ENCODE peak calls at places on chromosome 5, in four cellular contexts. K is body of pancreas, I is WERI-Rb-1, S is fibroblast of mammary gland. O is an unnamed sample.
A peak's percentile ranks its signal among the peaks of the same experiment; 100 is the strongest.

GRCh38 chr5:161034456-161034855 is 182.4 kb upstream of the ATP10B start:
- DNase-seq in S (no peak), K (no peak), I (no peak), O (no peak)

GRCh38 chr5:59042201-59042600 is 459.3 kb downstream of the RAB3C start:
- DNase-seq in S (peak; percentile 92), K (no peak), I (no peak), O (no peak)

GRCh38 chr5:124704594-124705284 is 41.7 kb downstream of the ZNF608 start:
- DNase-seq in K (no peak), S (no peak), I (no peak), O (no peak)

GRCh38 chr5:96288166-96288844 is 144.7 kb downstream of the PCSK1 start:
- DNase-seq in S (no peak), K (no peak), I (no peak), O (no peak)

GRCh38 chr5:36383942-36384341 is 82.2 kb upstream of the RANBP3L start:
- DNase-seq in K (no peak), S (no peak), I (no peak), O (no peak)

GRCh38 chr5:52560366-52560765 is 227.3 kb upstream of the ITGA1 start:
- DNase-seq in S (peak; percentile 12), K (no peak), I (no peak), O (no peak)

GRCh38 chr5:87311400-87312279 is 44.0 kb downstream of the RASA1 start:
- DNase-seq in I (no peak), K (no peak), S (no peak), O (no peak)

GRCh38 chr5:68953151-68953884 is 140.5 kb upstream of the SLC30A5 start:
- DNase-seq in S (peak; percentile 17), K (no peak), I (no peak), O (no peak)

GRCh38 chr5:101677961-101678360 is 618.1 kb downstream of the SLCO4C1 start:
- DNase-seq in S (no peak), K (no peak), I (no peak), O (no peak)

GRCh38 chr5:151592855-151593408 is 1.8 kb upstream of the FAT2 start:
- DNase-seq in I (no peak), S (no peak), K (peak; percentile 12), O (no peak)

GRCh38 chr5:107331882-107332281 is 338.9 kb downstream of the EFNA5 start:
- DNase-seq in I (no peak), S (no peak), K (no peak), O (no peak)

GRCh38 chr5:148268556-148268955 is at the start of gene SPINK13:
- DNase-seq in I (no peak), K (peak; percentile 63), S (peak; percentile 78), O (peak; percentile 87)

GRCh38 chr5:154857091-154857533 is 1.3 kb upstream of the CNOT8 start:
- DNase-seq in I (no peak), K (no peak), S (no peak), O (no peak)

GRCh38 chr5:111227805-111228204 is 3.6 kb downstream of the CAMK4 start:
- DNase-seq in K (no peak), S (peak; percentile 25), I (no peak), O (no peak)

GRCh38 chr5:80963521-80963895 is 3.3 kb downstream of the RASGRF2 start:
- DNase-seq in S (no peak), K (no peak), I (no peak), O (no peak)

GRCh38 chr5:27876071-27876470 is 837.7 kb upstream of the CDH9 start:
- DNase-seq in I (no peak), S (no peak), K (no peak), O (no peak)

GRCh38 chr5:154199671-154200220 is 9.2 kb downstream of the GALNT10 start:
- DNase-seq in K (no peak), S (no peak), I (no peak), O (no peak)

GRCh38 chr5:2744485-2744884 is 7.0 kb downstream of the IRX2 start:
- DNase-seq in I (no peak), K (no peak), S (no peak), O (no peak)

GRCh38 chr5:179886190-179886589 is 21.5 kb downstream of the TBC1D9B start:
- DNase-seq in I (no peak), S (no peak), K (no peak), O (no peak)

GRCh38 chr5:40490464-40491083 is 189.1 kb upstream of the PTGER4 start:
- DNase-seq in K (no peak), I (no peak), S (no peak), O (no peak)

GRCh38 chr5:43631182-43631910 is 28.4 kb downstream of the NNT start:
- DNase-seq in I (peak; percentile 86), S (peak; percentile 87), K (peak; percentile 81), O (no peak)

GRCh38 chr5:174559141-174559540 is 165.2 kb upstream of the MSX2 start:
- DNase-seq in S (no peak), I (no peak), K (no peak), O (no peak)

GRCh38 chr5:148514344-148514743 is 130.6 kb downstream of the FBXO38 start:
- DNase-seq in I (no peak), K (no peak), S (no peak), O (no peak)

GRCh38 chr5:171308453-171309275 is at the start of gene TLX3:
- DNase-seq in K (no peak), I (no peak), S (no peak), O (no peak)

GRCh38 chr5:33311893-33312292 is 128.9 kb upstream of the TARS1 start:
- DNase-seq in I (no peak), S (peak; percentile 100), K (no peak), O (peak; percentile 76)

GRCh38 chr5:164504141-164504772 is 998.8 kb downstream of the MAT2B start:
- DNase-seq in K (peak; percentile 54), I (peak; percentile 30), S (peak; percentile 65), O (peak; percentile 3)

GRCh38 chr5:154612666-154613065 is 134.6 kb upstream of the HAND1 start:
- DNase-seq in I (no peak), K (no peak), S (no peak), O (no peak)

GRCh38 chr5:178869577-178869976 is 9.8 kb downstream of the ZNF354B start:
- DNase-seq in K (no peak), S (peak; percentile 41), I (no peak), O (no peak)

GRCh38 chr5:137194300-137194699 is 304.8 kb downstream of the SPOCK1 start:
- DNase-seq in K (no peak), I (no peak), S (no peak), O (no peak)

GRCh38 chr5:134477462-134478245 is 47.8 kb upstream of the JADE2 start:
- DNase-seq in I (no peak), K (no peak), S (peak; percentile 40), O (peak; percentile 40)

GRCh38 chr5:67105270-67105669 is 91.3 kb downstream of the CD180 start:
- DNase-seq in S (no peak), K (no peak), I (no peak), O (no peak)

GRCh38 chr5:67106626-67107342 is 89.8 kb downstream of the CD180 start:
- DNase-seq in K (no peak), S (no peak), I (no peak), O (no peak)

GRCh38 chr5:67100301-67100700 is 96.3 kb downstream of the CD180 start:
- DNase-seq in K (no peak), S (no peak), I (no peak), O (no peak)

GRCh38 chr5:67104859-67105258 is 91.7 kb downstream of the CD180 start:
- DNase-seq in I (no peak), S (no peak), K (no peak), O (no peak)

GRCh38 chr5:67102708-67103107 is 93.9 kb downstream of the CD180 start:
- DNase-seq in I (no peak), S (no peak), K (no peak), O (no peak)
- H3K4me3 ChIP-seq in I (no peak overlapping the region), S (no peak overlapping the region), K (no peak overlapping the region), O (no peak overlapping the region)

GRCh38 chr5:37391591-37391990 is 12.5 kb downstream of the WDR70 start:
- DNase-seq in S (no peak), I (no peak), K (no peak), O (no peak)
- H3K4me3 ChIP-seq in S (no peak overlapping the region), I (no peak overlapping the region), K (no peak overlapping the region), O (no peak overlapping the region)

GRCh38 chr5:90366972-90367371 is 42.6 kb downstream of the CETN3 start:
- DNase-seq in K (no peak), S (no peak), I (no peak), O (no peak)
- H3K4me3 ChIP-seq in K (no peak overlapping the region), S (no peak overlapping the region), I (no peak overlapping the region), O (no peak overlapping the region)

GRCh38 chr5:181052526-181052927 is 12.5 kb downstream of the BTNL9 start:
- DNase-seq in I (no peak), S (no peak), K (no peak), O (no peak)
- H3K4me3 ChIP-seq in I (no peak overlapping the region), S (no peak overlapping the region), K (no peak overlapping the region), O (peak overlapping the region; percentile 33)

GRCh38 chr5:77077821-77078176 is 9.3 kb downstream of the ZBED3 start:
- DNase-seq in S (no peak), K (no peak), I (no peak), O (no peak)
- H3K4me3 ChIP-seq in S (peak overlapping the region; percentile 19), K (no peak overlapping the region), I (peak overlapping the region; percentile 44), O (peak overlapping the region; percentile 44)

DNA sequence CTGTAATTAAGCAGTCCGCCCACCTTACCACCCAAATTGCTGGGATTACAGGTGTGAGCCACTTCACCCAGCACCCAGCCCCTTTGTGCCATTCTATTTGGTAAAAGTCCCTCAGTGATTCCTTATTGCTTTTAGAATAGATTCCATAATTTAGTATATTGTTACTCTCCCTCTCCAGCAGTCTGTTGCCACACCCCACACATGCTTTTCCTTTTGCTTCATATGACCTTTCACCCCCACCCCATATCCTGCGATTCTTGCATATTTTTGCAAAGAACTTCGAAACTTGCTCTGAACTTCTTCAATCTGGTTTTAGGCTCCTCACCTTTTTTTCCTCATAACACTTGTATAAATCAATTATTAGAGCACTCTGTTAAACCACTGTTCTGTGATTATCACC is 100.2 kb downstream of the MTREX start:
- DNase-seq in I (no peak), S (no peak), K (no peak), O (no peak)
- H3K4me3 ChIP-seq in I (no peak overlapping the region), S (no peak overlapping the region), K (no peak overlapping the region), O (no peak overlapping the region)

GRCh38 chr5:138339464-138339863 is 1.4 kb downstream of the FAM53C start:
- DNase-seq in K (no peak), I (no peak), S (no peak), O (no peak)

GRCh38 chr5:138339086-138339456 is 1.0 kb downstream of the FAM53C start:
- DNase-seq in K (peak; percentile 19), S (peak; percentile 25), I (no peak), O (no peak)

GRCh38 chr5:138337685-138338410 is at the start of gene FAM53C:
- DNase-seq in K (peak; percentile 94), S (peak; percentile 86), I (peak; percentile 94), O (peak; percentile 69)

GRCh38 chr5:138336952-138337684 is 948 bp upstream of the FAM53C start:
- DNase-seq in S (peak; percentile 82), I (peak; percentile 90), K (peak; percentile 87), O (no peak)

GRCh38 chr5:138338411-138339085 is 482 bp downstream of the FAM53C start:
- DNase-seq in K (no peak), S (no peak), I (no peak), O (no peak)
- H3K4me3 ChIP-seq in K (peak overlapping the region; percentile 85), S (peak overlapping the region; percentile 94), I (peak overlapping the region; percentile 78), O (peak overlapping the region; percentile 88)